ENCODE peak calls at places on chromosomes 3 and 15, in five cellular contexts. One of them, this sample, is unnamed. For H3K36me3 and H3K4me1, the result is how much of the 10 kb centered on the place peaks cover.

GRCh38 chr3:177916461-177916860 is 619.8 kb upstream of the KCNMB2 start:
- DNase-seq in adrenal gland: no peak
- DNase-seq in left ventricle myocardium inferior: no peak
- DNase-seq in stomach: no peak
- DNase-seq in CD8-positive, alpha-beta T cell: no peak
- DNase-seq in this sample: no peak

GRCh38 chr15:71444866-71445590 is 329.8 kb downstream of the THSD4 start:
- DNase-seq in adrenal gland: no peak
- DNase-seq in left ventricle myocardium inferior: no peak
- DNase-seq in stomach: no peak
- DNase-seq in CD8-positive, alpha-beta T cell: no peak
- DNase-seq in this sample: no peak

GRCh38 chr3:98986073-98986472 is 84.6 kb upstream of the DCBLD2 start:
- DNase-seq in adrenal gland: no peak
- DNase-seq in left ventricle myocardium inferior: no peak
- DNase-seq in stomach: no peak
- DNase-seq in CD8-positive, alpha-beta T cell: no peak
- DNase-seq in this sample: no peak

GRCh38 chr15:28100516-28101195 is 1.5 kb upstream of the OCA2 start:
- DNase-seq in adrenal gland: peak
- DNase-seq in left ventricle myocardium inferior: no peak
- DNase-seq in stomach: no peak
- DNase-seq in CD8-positive, alpha-beta T cell: no peak
- DNase-seq in this sample: no peak

GRCh38 chr3:186152361-186152798 is 43.5 kb upstream of the ETV5 start:
- DNase-seq in adrenal gland: no peak
- DNase-seq in left ventricle myocardium inferior: no peak
- DNase-seq in stomach: no peak
- DNase-seq in CD8-positive, alpha-beta T cell: no peak
- DNase-seq in this sample: no peak

GRCh38 chr15:69060041-69060481 is 45.6 kb downstream of the NOX5 start:
- DNase-seq in adrenal gland: peak
- DNase-seq in left ventricle myocardium inferior: peak
- DNase-seq in stomach: peak
- DNase-seq in CD8-positive, alpha-beta T cell: no peak
- DNase-seq in this sample: no peak

GRCh38 chr15:67103869-67104268 is 38.5 kb downstream of the SMAD3 start:
- DNase-seq in adrenal gland: no peak
- DNase-seq in left ventricle myocardium inferior: no peak
- DNase-seq in stomach: no peak
- DNase-seq in CD8-positive, alpha-beta T cell: no peak
- DNase-seq in this sample: no peak

GRCh38 chr3:55515550-55516246 is 28.6 kb upstream of the WNT5A start:
- DNase-seq in adrenal gland: no peak
- DNase-seq in left ventricle myocardium inferior: no peak
- DNase-seq in stomach: no peak
- DNase-seq in CD8-positive, alpha-beta T cell: no peak
- DNase-seq in this sample: no peak

GRCh38 chr3:97956051-97956450 is 16.2 kb downstream of the RIOX2 start:
- DNase-seq in adrenal gland: no peak
- DNase-seq in left ventricle myocardium inferior: no peak
- DNase-seq in stomach: no peak
- DNase-seq in CD8-positive, alpha-beta T cell: no peak
- DNase-seq in this sample: no peak
- H3K36me3 ChIP-seq in adrenal gland: under half
- H3K36me3 ChIP-seq in left ventricle myocardium inferior: under half
- H3K36me3 ChIP-seq in stomach: half or more
- H3K36me3 ChIP-seq in CD8-positive, alpha-beta T cell: under half
- H3K36me3 ChIP-seq in this sample: under half

GRCh38 chr15:34914316-34914715 is 55.2 kb downstream of the AQR start:
- DNase-seq in adrenal gland: no peak
- DNase-seq in left ventricle myocardium inferior: no peak
- DNase-seq in stomach: no peak
- DNase-seq in CD8-positive, alpha-beta T cell: no peak
- DNase-seq in this sample: no peak
- H3K4me1 ChIP-seq in adrenal gland: under half
- H3K4me1 ChIP-seq in left ventricle myocardium inferior: under half
- H3K4me1 ChIP-seq in stomach: under half
- H3K4me1 ChIP-seq in CD8-positive, alpha-beta T cell: under half
- H3K4me1 ChIP-seq in this sample: under half

GRCh38 chr3:136937886-136938285 is 19.9 kb upstream of the IL20RB start:
- DNase-seq in adrenal gland: no peak
- DNase-seq in left ventricle myocardium inferior: no peak
- DNase-seq in stomach: no peak
- DNase-seq in CD8-positive, alpha-beta T cell: no peak
- DNase-seq in this sample: no peak
- H3K36me3 ChIP-seq in adrenal gland: under half
- H3K36me3 ChIP-seq in left ventricle myocardium inferior: under half
- H3K36me3 ChIP-seq in stomach: under half
- H3K36me3 ChIP-seq in CD8-positive, alpha-beta T cell: under half
- H3K36me3 ChIP-seq in this sample: under half

GRCh38 chr3:152434142-152434541 is 165.4 kb downstream of the MBNL1 start:
- DNase-seq in adrenal gland: no peak
- DNase-seq in left ventricle myocardium inferior: no peak
- DNase-seq in stomach: no peak
- DNase-seq in CD8-positive, alpha-beta T cell: no peak
- DNase-seq in this sample: no peak

GRCh38 chr3:152438181-152438580 is 169.5 kb downstream of the MBNL1 start:
- DNase-seq in adrenal gland: no peak
- DNase-seq in left ventricle myocardium inferior: no peak
- DNase-seq in stomach: no peak
- DNase-seq in CD8-positive, alpha-beta T cell: no peak
- DNase-seq in this sample: no peak

GRCh38 chr3:152443212-152444023 is 174.7 kb downstream of the MBNL1 start:
- DNase-seq in adrenal gland: no peak
- DNase-seq in left ventricle myocardium inferior: no peak
- DNase-seq in stomach: no peak
- DNase-seq in CD8-positive, alpha-beta T cell: no peak
- DNase-seq in this sample: no peak

GRCh38 chr3:152436707-152437615 is 168.2 kb downstream of the MBNL1 start:
- DNase-seq in adrenal gland: no peak
- DNase-seq in left ventricle myocardium inferior: no peak
- DNase-seq in stomach: no peak
- DNase-seq in CD8-positive, alpha-beta T cell: no peak
- DNase-seq in this sample: no peak

GRCh38 chr3:152438706-152439105 is 170.0 kb downstream of the MBNL1 start:
- DNase-seq in adrenal gland: no peak
- DNase-seq in left ventricle myocardium inferior: no peak
- DNase-seq in stomach: no peak
- DNase-seq in CD8-positive, alpha-beta T cell: no peak
- DNase-seq in this sample: no peak
- H3K4me1 ChIP-seq in adrenal gland: under half
- H3K4me1 ChIP-seq in left ventricle myocardium inferior: half or more
- H3K4me1 ChIP-seq in stomach: under half
- H3K4me1 ChIP-seq in CD8-positive, alpha-beta T cell: half or more
- H3K4me1 ChIP-seq in this sample: half or more

GRCh38 chr3:10310578-10310977 is 10.3 kb downstream of the SEC13 start:
- DNase-seq in adrenal gland: no peak
- DNase-seq in left ventricle myocardium inferior: no peak
- DNase-seq in stomach: no peak
- DNase-seq in CD8-positive, alpha-beta T cell: no peak
- DNase-seq in this sample: no peak

GRCh38 chr3:10308678-10309077 is 12.2 kb downstream of the SEC13 start:
- DNase-seq in adrenal gland: no peak
- DNase-seq in left ventricle myocardium inferior: no peak
- DNase-seq in stomach: no peak
- DNase-seq in CD8-positive, alpha-beta T cell: no peak
- DNase-seq in this sample: no peak

GRCh38 chr3:10312391-10312790 is 8.5 kb downstream of the SEC13 start:
- DNase-seq in adrenal gland: no peak
- DNase-seq in left ventricle myocardium inferior: no peak
- DNase-seq in stomach: no peak
- DNase-seq in CD8-positive, alpha-beta T cell: no peak
- DNase-seq in this sample: no peak

GRCh38 chr3:10311710-10312109 is 9.2 kb downstream of the SEC13 start:
- DNase-seq in adrenal gland: no peak
- DNase-seq in left ventricle myocardium inferior: no peak
- DNase-seq in stomach: no peak
- DNase-seq in CD8-positive, alpha-beta T cell: no peak
- DNase-seq in this sample: no peak

DNA sequence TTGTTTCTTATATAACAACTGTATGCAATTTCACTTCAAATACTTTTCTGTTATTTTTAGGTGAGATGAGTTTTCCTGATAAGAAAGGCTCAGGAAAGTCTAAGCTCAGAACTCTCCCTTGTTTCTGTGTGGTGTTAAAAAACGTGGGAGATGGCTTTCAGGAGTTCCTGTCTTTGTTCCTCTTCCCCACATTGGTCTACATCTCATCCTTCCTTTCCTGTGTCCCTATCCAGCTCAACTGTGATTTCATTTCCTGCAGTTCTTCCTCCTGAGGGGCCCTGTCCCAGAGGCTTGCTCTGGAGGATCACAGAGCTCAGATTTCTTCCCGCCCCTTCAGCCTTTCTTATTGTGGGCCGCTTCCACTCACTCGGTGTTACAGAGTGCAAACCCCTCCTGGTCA is 11.2 kb downstream of the SEC13 start:
- DNase-seq in adrenal gland: no peak
- DNase-seq in left ventricle myocardium inferior: no peak
- DNase-seq in stomach: no peak
- DNase-seq in CD8-positive, alpha-beta T cell: no peak
- DNase-seq in this sample: no peak
- H3K36me3 ChIP-seq in adrenal gland: under half
- H3K36me3 ChIP-seq in left ventricle myocardium inferior: half or more
- H3K36me3 ChIP-seq in stomach: half or more
- H3K36me3 ChIP-seq in CD8-positive, alpha-beta T cell: under half
- H3K36me3 ChIP-seq in this sample: half or more

GRCh38 chr15:96610757-96611156 is 280.3 kb downstream of the NR2F2 start:
- DNase-seq in adrenal gland: no peak
- DNase-seq in left ventricle myocardium inferior: no peak
- DNase-seq in stomach: no peak
- DNase-seq in CD8-positive, alpha-beta T cell: no peak
- DNase-seq in this sample: no peak
- H3K4me1 ChIP-seq in adrenal gland: under half
- H3K4me1 ChIP-seq in left ventricle myocardium inferior: under half
- H3K4me1 ChIP-seq in stomach: under half
- H3K4me1 ChIP-seq in CD8-positive, alpha-beta T cell: under half
- H3K4me1 ChIP-seq in this sample: under half

GRCh38 chr3:33699275-33699674 is 18.8 kb downstream of the CLASP2 start:
- DNase-seq in adrenal gland: no peak
- DNase-seq in left ventricle myocardium inferior: no peak
- DNase-seq in stomach: no peak
- DNase-seq in CD8-positive, alpha-beta T cell: no peak
- DNase-seq in this sample: no peak

GRCh38 chr3:33690341-33690740 is 27.7 kb downstream of the CLASP2 start:
- DNase-seq in adrenal gland: no peak
- DNase-seq in left ventricle myocardium inferior: no peak
- DNase-seq in stomach: no peak
- DNase-seq in CD8-positive, alpha-beta T cell: no peak
- DNase-seq in this sample: no peak

DNA sequence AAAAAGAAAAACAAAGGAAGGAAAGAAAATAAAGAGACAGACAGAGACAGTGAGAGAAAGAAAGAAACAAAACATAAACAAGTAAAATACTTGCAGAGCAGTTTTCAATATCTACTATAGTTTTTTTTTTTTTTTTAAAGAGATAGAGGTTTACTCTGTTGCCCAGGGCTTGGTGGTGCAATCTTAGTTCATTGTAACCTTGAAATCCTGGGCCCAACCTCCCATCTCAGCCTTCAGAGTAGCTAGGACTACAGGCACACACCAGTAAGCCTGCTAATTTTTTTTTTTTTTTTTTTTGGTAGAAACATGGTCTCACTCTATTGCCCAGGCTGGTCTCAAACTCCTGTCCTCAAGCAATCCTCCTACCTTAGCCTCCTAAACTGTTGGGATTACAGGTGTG is 23.1 kb downstream of the CLASP2 start:
- DNase-seq in adrenal gland: peak
- DNase-seq in left ventricle myocardium inferior: no peak
- DNase-seq in stomach: no peak
- DNase-seq in CD8-positive, alpha-beta T cell: no peak
- DNase-seq in this sample: no peak
- H3K36me3 ChIP-seq in adrenal gland: under half
- H3K36me3 ChIP-seq in left ventricle myocardium inferior: under half
- H3K36me3 ChIP-seq in stomach: under half
- H3K36me3 ChIP-seq in CD8-positive, alpha-beta T cell: under half
- H3K36me3 ChIP-seq in this sample: under half

DNA sequence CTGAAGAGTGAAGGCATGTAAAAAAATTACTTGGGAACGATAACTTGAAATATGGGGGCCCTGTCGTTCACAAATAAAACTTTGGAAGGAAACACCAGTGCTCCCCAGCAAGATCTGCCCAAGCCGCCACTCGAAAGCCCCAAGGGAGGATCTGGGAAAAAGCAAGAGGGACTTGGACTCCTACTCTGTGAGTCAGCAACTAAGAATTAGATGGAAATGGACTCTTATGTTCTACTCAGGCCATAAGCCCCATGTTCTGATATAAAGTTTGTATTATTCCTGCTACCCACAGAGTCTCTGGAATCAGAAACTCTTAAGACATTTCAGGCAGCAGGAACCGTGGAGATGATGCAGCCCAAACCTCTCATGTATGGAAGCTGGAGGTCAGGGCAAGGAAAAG is 75.7 kb downstream of the ITGB5 start:
- DNase-seq in adrenal gland: no peak
- DNase-seq in left ventricle myocardium inferior: no peak
- DNase-seq in stomach: no peak
- DNase-seq in CD8-positive, alpha-beta T cell: no peak
- DNase-seq in this sample: no peak
- H3K4me1 ChIP-seq in adrenal gland: under half
- H3K4me1 ChIP-seq in left ventricle myocardium inferior: half or more
- H3K4me1 ChIP-seq in stomach: under half
- H3K4me1 ChIP-seq in CD8-positive, alpha-beta T cell: under half
- H3K4me1 ChIP-seq in this sample: under half

This sample was measured in esophagus muscularis mucosa.